ENCODE peak calls at places on chromosomes 6 and 20, in four cellular contexts. X, U, T and C are unnamed samples.

GRCh38 chr6:5422321-5422915 is 161.1 kb downstream of the FARS2 start:
- DNase-seq in T (no peak), U (peak), X (no peak), C (peak)

GRCh38 chr6:168439791-168440491 is 1.0 kb upstream of the SMOC2 start:
- DNase-seq in T (no peak), X (no peak), U (no peak), C (no peak)

GRCh38 chr20:22453244-22454080 is 130.9 kb downstream of the FOXA2 start:
- DNase-seq in U (no peak), T (no peak), X (no peak), C (peak)

GRCh38 chr6:169167581-169168301 is 85.9 kb downstream of the THBS2 start:
- DNase-seq in T (no peak), U (peak), X (no peak), C (no peak)

GRCh38 chr20:44319880-44320422 is 8.9 kb upstream of the FITM2 start:
- DNase-seq in T (no peak), X (no peak), U (no peak), C (no peak)

GRCh38 chr6:37653933-37654565 is 43.6 kb downstream of the MDGA1 start:
- DNase-seq in T (no peak), X (no peak), U (peak), C (peak)

GRCh38 chr6:73340048-73340447 is 14.0 kb downstream of the DPPA5 start:
- DNase-seq in X (no peak), U (no peak), T (no peak), C (peak)

GRCh38 chr6:141735126-141735525 is 397.6 kb upstream of the GJE1 start:
- DNase-seq in U (no peak), T (no peak), X (no peak), C (no peak)

GRCh38 chr20:37529968-37530600 is 2.4 kb upstream of the BLCAP start:
- DNase-seq in T (no peak), X (no peak), U (no peak), C (no peak)

GRCh38 chr6:71349395-71349794 is 60.8 kb downstream of the OGFRL1 start:
- DNase-seq in U (peak), X (no peak), T (no peak), C (peak)

GRCh38 chr6:7726416-7727149 is 684 bp downstream of the BMP6 start:
- DNase-seq in T (no peak), U (no peak), X (no peak), C (peak)

GRCh38 chr20:48069626-48070025 is 284.3 kb upstream of the SULF2 start:
- DNase-seq in T (no peak), U (no peak), X (no peak), C (no peak)

GRCh38 chr20:23566199-23566932 is 1.9 kb downstream of the CST9L start:
- DNase-seq in X (no peak), U (no peak), T (no peak), C (no peak)
- TF ChIP-seq CTCF in X (no peak), U (no peak), T (no peak), C (no peak)

GRCh38 chr20:58449703-58450138 is 60.7 kb downstream of the VAPB start:
- DNase-seq in X (no peak), T (no peak), U (no peak), C (no peak)
- H3K4me3 ChIP-seq in X (no peak), T (no peak), U (no peak), C (no peak)

GRCh38 chr6:15303162-15303919 is 57.5 kb downstream of the JARID2 start:
- DNase-seq in T (no peak), X (no peak), U (no peak), C (no peak)

GRCh38 chr6:15303920-15304291 is 58.0 kb downstream of the JARID2 start:
- DNase-seq in X (no peak), U (no peak), T (no peak), C (no peak)

GRCh38 chr6:15304337-15305078 is 58.6 kb downstream of the JARID2 start:
- DNase-seq in U (no peak), X (no peak), T (no peak), C (no peak)

GRCh38 chr6:15305496-15305895 is 59.6 kb downstream of the JARID2 start:
- DNase-seq in X (no peak), U (no peak), T (no peak), C (no peak)

DNA sequence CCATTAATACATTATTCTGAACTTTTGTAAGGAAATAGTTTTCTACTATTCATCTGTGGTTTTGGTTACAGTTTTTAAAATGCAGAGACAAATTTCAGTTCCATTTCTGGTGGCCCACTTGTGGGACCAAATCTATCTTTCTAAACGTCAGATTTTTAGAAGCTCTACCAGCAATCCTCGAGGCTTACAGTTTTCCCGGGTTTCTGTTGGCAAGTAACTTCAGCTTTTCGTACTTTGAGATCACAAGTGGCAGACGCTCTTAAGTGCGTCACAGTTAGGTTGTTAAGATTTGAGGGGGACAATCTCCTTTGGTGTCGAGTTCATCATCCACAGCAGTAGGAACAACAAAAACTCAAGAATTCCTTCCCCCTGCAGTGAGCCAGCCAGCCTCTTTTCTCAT is 60.0 kb downstream of the JARID2 start:
- DNase-seq in T (no peak), U (no peak), X (no peak), C (no peak)
- TF ChIP-seq CTCF in T (no peak), U (no peak), X (no peak), C (no peak)

DNA sequence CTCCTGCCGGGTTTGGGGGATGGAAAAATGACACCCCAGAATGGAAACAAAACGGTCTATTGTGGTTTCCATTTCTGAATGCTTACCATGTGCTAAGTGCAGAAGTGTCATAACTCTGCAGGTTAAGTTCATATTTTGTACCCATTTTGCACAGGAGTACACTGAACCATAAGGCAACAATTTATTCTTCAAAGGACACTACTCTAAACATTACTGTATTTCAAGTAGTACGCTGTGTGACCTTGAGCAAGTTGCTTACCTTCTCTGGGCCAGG is 9.8 kb upstream of the ID1 start:
- DNase-seq in T (no peak), U (no peak), X (no peak), C (no peak)
- H3K4me3 ChIP-seq in T (no peak), U (no peak), X (no peak), C (no peak)

GRCh38 chr6:90691823-90692222 is 105.0 kb upstream of the MAP3K7 start:
- DNase-seq in T (no peak), U (no peak), X (no peak), C (peak)
- TF ChIP-seq CTCF in T (no peak), U (no peak), X (no peak), C (peak)

GRCh38 chr20:49104365-49104648 is 58.2 kb downstream of the CSE1L start:
- DNase-seq in T (no peak), X (no peak), U (no peak), C (no peak)

GRCh38 chr20:49100934-49101333 is 54.8 kb downstream of the CSE1L start:
- DNase-seq in X (no peak), T (no peak), U (no peak), C (no peak)

GRCh38 chr20:49106332-49106731 is 60.2 kb downstream of the CSE1L start:
- DNase-seq in T (no peak), X (no peak), U (no peak), C (no peak)

GRCh38 chr20:49103647-49104364 is 57.7 kb downstream of the CSE1L start:
- DNase-seq in X (no peak), U (no peak), T (no peak), C (no peak)

GRCh38 chr20:49103019-49103418 is 56.9 kb downstream of the CSE1L start:
- DNase-seq in U (no peak), T (no peak), X (no peak), C (no peak)
- H3K4me3 ChIP-seq in U (no peak), T (no peak), X (no peak), C (no peak)

GRCh38 chr20:23679448-23680092 is 9.3 kb downstream of the CST4 start:
- DNase-seq in X (no peak), T (no peak), U (no peak), C (peak)
- TF ChIP-seq CTCF in X (no peak), T (no peak), U (no peak), C (no peak)

DNA sequence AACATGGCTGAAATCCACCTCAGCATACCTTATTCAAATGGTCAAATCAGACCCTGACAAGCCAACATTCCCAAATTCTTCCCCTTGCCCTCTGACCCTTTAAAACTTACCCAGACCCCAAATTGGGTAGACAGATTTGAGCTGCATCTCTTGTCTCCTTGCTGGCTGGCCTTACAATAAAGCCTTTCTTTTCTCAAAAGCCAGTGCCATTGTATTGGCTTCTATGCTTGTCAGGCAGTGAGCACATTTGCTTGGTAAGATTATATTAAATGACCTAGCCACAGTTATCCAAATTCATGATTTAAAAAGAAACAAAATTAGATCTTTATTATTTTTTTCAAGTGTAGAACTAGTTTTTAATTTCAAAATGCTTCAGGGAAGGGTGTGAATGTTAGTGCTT is 67.8 kb upstream of the FAM83B start:
- DNase-seq in X (no peak), T (no peak), U (no peak), C (no peak)
- H3K4me3 ChIP-seq in X (no peak), T (no peak), U (no peak), C (no peak)

DNA sequence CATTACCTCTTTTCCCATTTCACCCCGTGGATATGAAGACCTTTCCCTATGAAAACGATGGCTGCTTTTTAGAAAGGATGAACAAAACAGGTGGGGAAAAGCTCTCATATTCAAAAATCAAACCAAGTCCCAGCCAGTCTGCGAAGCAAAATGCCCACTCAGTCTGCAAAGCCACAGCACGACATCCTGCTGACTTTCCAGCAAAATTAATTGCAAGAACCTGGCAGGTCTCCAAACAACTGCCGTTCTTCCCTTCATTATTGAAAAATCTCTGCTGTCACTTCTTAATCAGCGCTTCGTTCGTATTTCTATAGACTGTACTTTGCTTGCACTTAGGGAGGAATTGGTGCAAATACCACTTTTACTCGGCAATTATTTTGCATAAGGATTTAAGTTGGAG is 222.5 kb downstream of the CBLN4 start:
- DNase-seq in U (no peak), T (no peak), X (no peak), C (peak)
- TF ChIP-seq CTCF in U (no peak), T (no peak), X (no peak), C (no peak)

GRCh38 chr6:21590345-21590744 is 3.2 kb upstream of the SOX4 start:
- DNase-seq in U (no peak), T (no peak), X (no peak), C (no peak)
- H3K4me3 ChIP-seq in U (no peak), T (no peak), X (no peak), C (no peak)